ENCODE peak calls at places on chromosomes 13 and 19, in four cellular contexts. I is pancreas, O is psoas muscle, Q is transverse colon. M is an unnamed sample.
A peak's percentile ranks its signal among the peaks of the same experiment; 100 is the strongest.

GRCh38 chr19:37963190-37963947 is 56.4 kb downstream of the SIPA1L3 start:
- DNase-seq in I (no peak), O (no peak), Q (no peak), M (no peak)

GRCh38 chr13:77448689-77449088 is 86.8 kb upstream of the SCEL start:
- DNase-seq in I (no peak), O (no peak), Q (peak; percentile 8), M (no peak)

GRCh38 chr19:14497347-14497921 is 1.5 kb upstream of the GIPC1 start:
- DNase-seq in I (no peak), O (peak; percentile 36), Q (peak; percentile 77), M (no peak)

GRCh38 chr13:65677906-65678305 is 1552.2 kb downstream of the PCDH9 start:
- DNase-seq in I (no peak), O (no peak), Q (no peak), M (no peak)

GRCh38 chr13:32951580-32951979 is 64.6 kb upstream of the KL start:
- DNase-seq in I (no peak), O (no peak), Q (no peak), M (no peak)

GRCh38 chr19:19050731-19051130 is 13.1 kb upstream of the SLC25A42 start:
- DNase-seq in I (no peak), O (no peak), Q (no peak), M (no peak)

GRCh38 chr13:96075953-96076543 is 13.9 kb upstream of the HS6ST3 start:
- DNase-seq in I (no peak), O (no peak), Q (no peak), M (no peak)

GRCh38 chr13:74287672-74288169 is 153.5 kb upstream of the KLF12 start:
- DNase-seq in I (peak; percentile 77), O (peak; percentile 71), Q (peak; percentile 85), M (peak; percentile 87)

GRCh38 chr19:41505105-41505504 is 62.1 kb downstream of the ERICH4 start:
- DNase-seq in I (no peak), O (no peak), Q (no peak), M (no peak)

DNA sequence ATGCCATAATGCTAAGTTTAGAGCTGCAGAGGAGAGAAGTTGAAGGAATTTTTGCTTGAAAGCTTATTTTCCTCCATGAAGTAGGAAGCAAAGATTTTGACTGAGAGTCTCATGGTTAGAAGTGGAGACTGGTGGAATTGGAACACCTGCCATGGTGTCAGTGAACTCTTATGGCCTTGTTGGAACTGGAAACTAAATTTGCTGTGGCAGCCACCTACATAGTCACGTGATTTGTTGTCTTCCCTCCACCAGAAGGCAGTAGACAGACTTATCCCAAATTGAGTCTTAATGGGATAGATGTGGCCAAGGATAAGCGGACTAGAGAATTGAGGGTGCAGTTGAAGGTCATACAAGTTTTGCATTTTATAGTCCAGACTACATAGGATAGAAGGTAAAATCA is 22.1 kb downstream of the NDFIP2 start:
- DNase-seq in I (no peak), O (no peak), Q (no peak), M (no peak)
- H3K4me1 ChIP-seq in I (no peaks in the 10 kb centered on the region), O (peaks cover 13% of the 10 kb centered on the region), Q (peaks cover 1% of the 10 kb centered on the region), M (no peaks in the 10 kb centered on the region)

GRCh38 chr13:20566917-20567755 is at the start of gene IFT88:
- DNase-seq in I (peak; percentile 84), O (peak; percentile 93), Q (peak; percentile 92), M (peak; percentile 92)
- TF ChIP-seq CTCF in I (no peak), O (no peak), Q (peak; percentile 43), M (no peak)

DNA sequence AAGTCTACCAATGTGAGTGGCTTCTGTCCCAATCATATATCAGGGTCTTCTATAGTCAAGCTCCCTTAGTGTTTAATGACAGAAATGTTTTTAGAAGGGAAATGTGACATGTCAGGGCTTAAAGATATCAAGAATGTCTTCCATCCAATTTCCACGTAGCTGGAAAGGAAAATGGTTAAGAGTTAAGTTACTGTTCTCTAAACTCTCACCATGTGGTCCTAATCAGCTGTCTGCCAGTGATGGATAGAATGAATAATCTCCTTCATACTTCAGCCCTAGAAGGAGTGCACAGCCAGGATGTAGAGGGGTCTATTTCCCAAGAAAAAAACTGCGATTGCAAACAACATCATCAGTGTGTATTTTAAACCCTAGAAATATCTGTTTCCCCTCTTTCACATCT is 36.3 kb downstream of the FLT1 start:
- DNase-seq in I (no peak), O (no peak), Q (no peak), M (no peak)
- H3K36me3 ChIP-seq in I (no peaks in the 10 kb centered on the region), O (no peaks in the 10 kb centered on the region), Q (no peaks in the 10 kb centered on the region), M (no peaks in the 10 kb centered on the region)

GRCh38 chr13:50921706-50922105 is 12.1 kb downstream of the RNASEH2B start:
- DNase-seq in I (no peak), O (no peak), Q (no peak), M (no peak)
- H3K4me1 ChIP-seq in I (no peaks in the 10 kb centered on the region), O (peaks cover 6% of the 10 kb centered on the region), Q (no peaks in the 10 kb centered on the region), M (peaks cover 25% of the 10 kb centered on the region)

M was measured in sigmoid colon.